ENCODE peak calls at places on chromosomes 6 and 20, in nine cellular contexts. Y is esophagus squamous epithelium, B is GM12865, J is LNCaP clone FGC, G is AG10803, H is mucosa of descending colon, V is ovary, Q is AG09309, N is heart right ventricle. D is an unnamed sample.
A peak's percentile ranks its signal among the peaks of the same experiment; 100 is the strongest.

GRCh38 chr6:108781419-108782110 is 66.7 kb upstream of the ARMC2 start:
- DNase-seq in Q (no peak), H (no peak), Y (no peak), N (no peak), J (no peak), V (no peak), B (no peak), G (peak; percentile 29), D (no peak)

GRCh38 chr20:2873747-2874041 is 413 bp downstream of the PTPRA start:
- DNase-seq in J (no peak), B (peak; percentile 71), Y (no peak), G (no peak), H (peak; percentile 77), Q (no peak), N (peak; percentile 66), V (peak; percentile 56), D (no peak)

GRCh38 chr20:33119725-33120720 is 40.6 kb downstream of the BPIFB4 start:
- DNase-seq in Y (no peak), N (no peak), H (no peak), G (no peak), Q (no peak), B (peak; percentile 84), J (no peak), V (no peak), D (no peak)

GRCh38 chr6:119717942-119718341 is 368.4 kb upstream of the MAN1A1 start:
- DNase-seq in N (no peak), J (no peak), V (no peak), B (no peak), G (no peak), H (no peak), Q (no peak), Y (no peak), D (no peak)

GRCh38 chr6:140353536-140353935 is 979.1 kb upstream of the CITED2 start:
- DNase-seq in Y (no peak), B (no peak), Q (no peak), N (no peak), G (no peak), H (no peak), J (no peak), V (no peak), D (no peak)

GRCh38 chr6:111326563-111326962 is 156.5 kb downstream of the REV3L start:
- DNase-seq in Y (no peak), J (no peak), H (no peak), B (no peak), Q (no peak), V (no peak), N (no peak), G (no peak), D (no peak)

GRCh38 chr20:64189986-64190385 is 25.7 kb downstream of the MYT1 start:
- DNase-seq in V (no peak), G (no peak), Q (no peak), N (no peak), B (no peak), Y (no peak), J (no peak), H (peak; percentile 22), D (no peak)

GRCh38 chr6:155126727-155127439 is 131.8 kb downstream of the TIAM2 start:
- DNase-seq in V (no peak), Q (no peak), J (no peak), G (peak; percentile 64), H (no peak), B (peak; percentile 20), Y (no peak), N (no peak), D (no peak)

GRCh38 chr6:139690007-139690406 is 315.6 kb upstream of the CITED2 start:
- DNase-seq in J (no peak), H (no peak), V (no peak), B (no peak), G (no peak), Q (no peak), N (no peak), Y (no peak), D (no peak)

GRCh38 chr6:152529364-152529763 is 107.8 kb downstream of the SYNE1 start:
- DNase-seq in N (no peak), B (no peak), G (peak; percentile 10), V (no peak), Y (no peak), J (no peak), H (no peak), Q (no peak), D (no peak)

GRCh38 chr6:80161438-80161837 is 55.0 kb downstream of the BCKDHB start:
- DNase-seq in Q (no peak), V (no peak), B (no peak), G (no peak), N (no peak), H (no peak), J (no peak), Y (no peak), D (no peak)

GRCh38 chr6:21049572-21049971 is 515.3 kb downstream of the CDKAL1 start:
- DNase-seq in B (no peak), N (no peak), G (peak; percentile 62), Y (no peak), H (no peak), J (no peak), V (no peak), Q (no peak), D (peak; percentile 47)

GRCh38 chr6:132133734-132134490 is 182.7 kb upstream of the CCN2 start:
- DNase-seq in V (no peak), J (no peak), N (no peak), B (no peak), H (no peak), G (peak; percentile 82), Q (no peak), Y (no peak), D (no peak)

GRCh38 chr20:38812915-38813573 is 7.5 kb downstream of the PPP1R16B start:
- DNase-seq in Q (no peak), J (no peak), B (no peak), N (no peak), V (no peak), G (no peak), Y (no peak), H (no peak), D (no peak)

GRCh38 chr6:37696841-37697735 is 595 bp downstream of the MDGA1 start:
- DNase-seq in V (peak; percentile 44), G (peak; percentile 12), B (peak; percentile 38), N (peak; percentile 34), J (no peak), H (no peak), Y (no peak), Q (no peak), D (no peak)

GRCh38 chr6:122712864-122713612 is 66.5 kb upstream of the FABP7 start:
- DNase-seq in Q (no peak), J (no peak), N (no peak), V (no peak), B (no peak), G (no peak), Y (no peak), H (no peak), D (no peak)

GRCh38 chr20:22586645-22587310 is 2.4 kb upstream of the FOXA2 start:
- DNase-seq in Y (no peak), N (no peak), G (no peak), H (peak; percentile 66), J (no peak), B (peak; percentile 29), Q (no peak), V (no peak), D (no peak)

GRCh38 chr20:22584630-22584921 is 204 bp upstream of the FOXA2 start:
- DNase-seq in Q (no peak), B (no peak), J (no peak), V (no peak), G (no peak), Y (no peak), N (no peak), H (peak; percentile 91), D (no peak)

GRCh38 chr20:22585786-22586493 is 1.6 kb upstream of the FOXA2 start:
- DNase-seq in H (no peak), Q (no peak), G (no peak), V (no peak), N (no peak), J (no peak), B (no peak), Y (no peak), D (no peak)

GRCh38 chr20:22583773-22584629 is at the start of gene FOXA2:
- DNase-seq in G (no peak), B (no peak), V (no peak), J (no peak), H (peak; percentile 86), N (no peak), Q (no peak), Y (no peak), D (no peak)

GRCh38 chr20:22584922-22585785 is 782 bp upstream of the FOXA2 start:
- DNase-seq in J (no peak), Y (no peak), H (peak; percentile 63), V (no peak), Q (no peak), N (no peak), G (no peak), B (no peak), D (no peak)
- H3K4me3 ChIP-seq in J (no peak overlapping the region), Y (peak overlapping the region; percentile 58), H (no peak overlapping the region), V (no peak overlapping the region), Q (no peak overlapping the region), N (no peak overlapping the region), G (no peak overlapping the region), B (no peak overlapping the region), D (no peak overlapping the region)

GRCh38 chr6:144283781-144284473 is 1.2 kb upstream of the UTRN start:
- DNase-seq in Q (no peak), V (no peak), Y (no peak), H (no peak), N (no peak), J (peak; percentile 61), G (peak; percentile 28), B (no peak), D (no peak)
- TF ChIP-seq CTCF in Q (peak; percentile 26), V (peak; percentile 28), Y (peak; percentile 27), H (no peak), N (peak; percentile 3), J (peak; percentile 15), G (peak; percentile 44), B (no peak), D (peak; percentile 27)

DNA sequence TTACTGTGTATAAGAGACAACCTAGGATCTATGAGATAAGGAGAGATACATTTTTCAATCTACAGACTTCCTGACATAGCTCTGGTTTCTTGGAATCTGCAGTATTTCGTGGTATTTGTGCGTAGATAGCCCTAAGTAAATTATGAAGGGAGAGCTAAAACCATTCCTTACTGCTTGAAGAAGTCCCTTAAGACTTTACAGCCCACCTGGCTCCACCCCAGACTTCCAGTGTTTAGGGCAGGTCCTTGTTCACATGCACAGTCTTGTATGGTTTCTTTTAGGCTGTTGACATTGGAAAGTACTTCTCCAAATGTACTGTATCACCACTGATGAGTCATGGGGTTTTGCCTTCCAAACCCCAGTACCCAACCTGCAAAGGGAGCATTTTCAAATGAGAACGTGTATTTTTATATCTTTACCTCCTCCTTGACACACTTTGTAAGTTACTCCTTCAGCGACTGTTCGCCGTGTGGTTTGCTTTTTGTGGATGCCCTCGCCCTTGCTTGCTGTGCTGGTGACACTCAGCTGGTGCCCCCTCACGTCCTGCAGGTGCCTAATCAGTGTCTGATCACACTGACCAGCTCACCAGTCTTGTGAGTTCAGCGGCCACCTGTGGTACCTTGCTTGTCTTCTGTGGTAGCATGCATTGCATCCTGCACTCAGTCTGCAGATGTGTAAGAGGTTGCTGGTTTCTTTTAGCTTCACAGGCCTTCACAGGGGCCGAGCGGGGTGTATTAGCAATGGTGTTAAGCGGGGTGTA is 73.3 kb downstream of the IGF2R start:
- DNase-seq in B (no peak), N (no peak), H (no peak), V (no peak), Q (no peak), Y (no peak), J (no peak), G (peak; percentile 33), D (no peak)
- H3K4me3 ChIP-seq in B (no peak overlapping the region), N (no peak overlapping the region), H (no peak overlapping the region), V (no peak overlapping the region), Q (no peak overlapping the region), Y (peak overlapping the region; percentile 34), J (no peak overlapping the region), G (no peak overlapping the region), D (no peak overlapping the region)

GRCh38 chr20:9359561-9360308 is 154.7 kb upstream of the LAMP5 start:
- DNase-seq in Y (no peak), H (peak; percentile 47), Q (peak; percentile 71), B (peak; percentile 33), V (no peak), N (peak; percentile 24), J (peak; percentile 62), G (peak; percentile 88), D (peak; percentile 34)
- TF ChIP-seq CTCF in Y (peak; percentile 62), H (no peak), Q (peak; percentile 52), B (peak; percentile 15), V (peak; percentile 34), N (peak; percentile 69), J (peak; percentile 43), G (peak; percentile 62), D (peak; percentile 51)